ENCODE peak calls at places on chromosomes 6 and 20, in ten cellular contexts. Y is endothelial cell, R is HCT116, K is GM06990, N is AG10803, I is GM12864, A is adrenal gland, M is progenitor cell of endocrine pancreas, J is left ventricle myocardium inferior, W is H9. C is an unnamed sample.

GRCh38 chr6:121504227-121504626 is 68.8 kb downstream of the GJA1 start:
- DNase-seq in A (no peak), Y (no peak), I (no peak), K (no peak), R (no peak), J (no peak), N (peak), W (no peak), M (no peak), C (no peak)

GRCh38 chr6:101558712-101559111 is 165.2 kb downstream of the GRIK2 start:
- DNase-seq in I (no peak), A (no peak), W (no peak), K (no peak), N (no peak), R (no peak), M (no peak), J (no peak), Y (no peak), C (no peak)

GRCh38 chr6:1870902-1871301 is 261.2 kb downstream of the FOXC1 start:
- DNase-seq in K (no peak), J (no peak), M (no peak), N (no peak), W (no peak), I (no peak), Y (no peak), A (no peak), R (no peak), C (no peak)

GRCh38 chr6:907928-908327 is 215.0 kb upstream of the EXOC2 start:
- DNase-seq in M (no peak), J (no peak), R (no peak), I (no peak), Y (no peak), K (no peak), N (no peak), A (no peak), W (no peak), C (no peak)

GRCh38 chr20:47795214-47795667 is 10.0 kb upstream of the SULF2 start:
- DNase-seq in I (no peak), Y (no peak), N (no peak), A (peak), W (no peak), K (no peak), R (no peak), M (no peak), J (peak), C (no peak)

GRCh38 chr6:151317206-151317994 is 74.0 kb downstream of the ZBTB2 start:
- DNase-seq in Y (no peak), M (no peak), K (no peak), A (no peak), R (no peak), I (no peak), N (peak), W (no peak), J (no peak), C (no peak)

GRCh38 chr6:7138921-7139358 is 31.2 kb downstream of the RREB1 start:
- DNase-seq in J (no peak), A (no peak), R (peak), Y (peak), N (no peak), W (peak), M (peak), K (no peak), I (no peak), C (no peak)

GRCh38 chr6:43942616-43943015 is 172.6 kb downstream of the VEGFA start:
- DNase-seq in M (no peak), I (no peak), N (no peak), R (no peak), W (peak), K (no peak), J (no peak), A (no peak), Y (no peak), C (no peak)

GRCh38 chr6:33279971-33280511 is 3.1 kb downstream of the B3GALT4 start:
- DNase-seq in N (peak), A (no peak), R (peak), W (peak), K (no peak), I (no peak), Y (peak), M (peak), J (no peak), C (no peak)

GRCh38 chr20:38412877-38413577 is 22.1 kb downstream of the SNHG17 start:
- DNase-seq in K (no peak), W (peak), Y (no peak), A (no peak), I (no peak), M (no peak), N (peak), J (no peak), R (no peak), C (no peak)

GRCh38 chr20:46179811-46180326 is 61.8 kb downstream of the CD40 start:
- DNase-seq in Y (no peak), I (no peak), R (no peak), A (no peak), K (no peak), N (no peak), M (no peak), W (no peak), J (no peak), C (no peak)

GRCh38 chr6:32785781-32786533 is 22.6 kb upstream of the HLA-DQB2 start:
- DNase-seq in W (peak), I (no peak), Y (peak), J (no peak), M (no peak), A (peak), K (no peak), R (peak), N (peak), C (peak)

GRCh38 chr20:39661833-39662232 is 699.7 kb downstream of the DHX35 start:
- DNase-seq in I (no peak), N (peak), R (no peak), Y (no peak), K (no peak), M (no peak), W (no peak), A (no peak), J (no peak), C (no peak)

GRCh38 chr6:164184410-164184809 is 769.9 kb downstream of the QKI start:
- DNase-seq in M (no peak), N (no peak), J (no peak), R (no peak), W (no peak), Y (no peak), K (no peak), A (no peak), I (no peak), C (no peak)

GRCh38 chr20:19096847-19097246 is 115.6 kb upstream of the SLC24A3 start:
- DNase-seq in J (no peak), K (no peak), N (no peak), W (no peak), M (no peak), A (no peak), R (no peak), Y (no peak), I (no peak), C (no peak)

GRCh38 chr20:16810216-16810615 is 62.1 kb downstream of the OTOR start:
- DNase-seq in A (no peak), W (no peak), K (no peak), I (no peak), Y (no peak), J (no peak), N (peak), R (no peak), M (no peak), C (no peak)

GRCh38 chr6:120378582-120379220 is 955.6 kb downstream of the TBC1D32 start:
- DNase-seq in N (peak), R (peak), K (no peak), J (no peak), M (no peak), I (no peak), A (no peak), W (no peak), Y (no peak), C (peak)
- TF ChIP-seq CTCF in N (peak), R (peak), K (peak), J (peak), M (peak), I (peak), A (peak), W (peak), Y (peak), C (peak)

DNA sequence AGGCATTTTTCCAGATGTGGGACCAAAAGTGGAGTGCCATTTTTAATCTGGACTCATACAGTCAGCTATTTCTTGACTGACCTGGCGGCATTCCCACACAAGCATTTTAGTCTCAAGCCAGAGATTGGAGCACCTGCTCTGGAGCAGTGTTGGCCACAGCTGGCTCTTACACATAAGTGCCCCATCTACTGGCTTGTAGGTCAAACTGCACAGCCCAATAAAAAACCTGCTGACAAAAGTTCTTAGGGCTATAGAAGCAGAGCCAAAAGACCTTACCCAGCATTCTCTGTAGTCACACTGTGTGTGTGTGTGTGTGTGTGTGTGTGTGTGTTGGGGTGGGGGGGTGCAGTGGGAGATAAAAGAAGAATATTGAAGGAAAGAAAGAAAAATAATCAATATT is 38.6 kb upstream of the SENP6 start:
- DNase-seq in W (peak), I (peak), Y (no peak), A (no peak), M (no peak), R (peak), J (no peak), K (no peak), N (peak), C (peak)
- TF ChIP-seq CTCF in W (peak), I (peak), Y (peak), A (no peak), M (peak), R (peak), J (peak), K (peak), N (peak), C (peak)

GRCh38 chr6:109079981-109080380 is 14.7 kb downstream of the SESN1 start:
- DNase-seq in A (peak), J (peak), W (no peak), Y (no peak), K (no peak), N (no peak), R (no peak), M (no peak), I (no peak), C (no peak)

GRCh38 chr6:109081026-109081425 is 13.6 kb downstream of the SESN1 start:
- DNase-seq in A (no peak), R (no peak), W (no peak), Y (no peak), K (no peak), I (no peak), N (no peak), J (no peak), M (no peak), C (no peak)

GRCh38 chr6:109081516-109081915 is 13.1 kb downstream of the SESN1 start:
- DNase-seq in N (no peak), J (no peak), Y (no peak), W (no peak), A (no peak), K (no peak), I (no peak), M (no peak), R (no peak), C (no peak)

GRCh38 chr6:109083657-109084056 is 11.0 kb downstream of the SESN1 start:
- DNase-seq in R (no peak), K (no peak), A (no peak), I (no peak), N (no peak), W (no peak), Y (no peak), J (no peak), M (no peak), C (no peak)

DNA sequence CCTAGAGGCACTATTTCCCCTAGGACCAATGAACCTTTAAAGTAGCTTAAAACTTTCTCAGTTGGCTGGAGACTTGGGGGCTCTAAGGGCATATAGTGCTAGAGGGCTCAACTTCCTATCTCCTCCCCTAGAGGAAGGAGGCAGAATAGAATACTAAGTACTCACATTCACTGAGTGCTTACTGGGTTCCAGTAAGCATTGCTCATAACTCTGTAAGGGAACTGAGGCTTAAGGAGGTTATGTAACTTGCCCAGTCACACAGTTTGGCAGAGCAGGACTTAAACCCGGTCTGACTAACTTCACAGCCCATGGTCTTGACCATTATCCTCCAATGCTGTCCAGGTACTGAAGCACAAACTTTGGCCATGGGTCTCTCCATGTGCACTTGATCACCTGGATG is 12.5 kb downstream of the SESN1 start:
- DNase-seq in Y (no peak), I (no peak), W (no peak), M (no peak), J (no peak), K (no peak), R (no peak), N (peak), A (no peak), C (no peak)
- TF ChIP-seq CTCF in Y (no peak), I (peak), W (no peak), M (no peak), J (no peak), K (no peak), R (no peak), N (no peak), A (no peak), C (no peak)

DNA sequence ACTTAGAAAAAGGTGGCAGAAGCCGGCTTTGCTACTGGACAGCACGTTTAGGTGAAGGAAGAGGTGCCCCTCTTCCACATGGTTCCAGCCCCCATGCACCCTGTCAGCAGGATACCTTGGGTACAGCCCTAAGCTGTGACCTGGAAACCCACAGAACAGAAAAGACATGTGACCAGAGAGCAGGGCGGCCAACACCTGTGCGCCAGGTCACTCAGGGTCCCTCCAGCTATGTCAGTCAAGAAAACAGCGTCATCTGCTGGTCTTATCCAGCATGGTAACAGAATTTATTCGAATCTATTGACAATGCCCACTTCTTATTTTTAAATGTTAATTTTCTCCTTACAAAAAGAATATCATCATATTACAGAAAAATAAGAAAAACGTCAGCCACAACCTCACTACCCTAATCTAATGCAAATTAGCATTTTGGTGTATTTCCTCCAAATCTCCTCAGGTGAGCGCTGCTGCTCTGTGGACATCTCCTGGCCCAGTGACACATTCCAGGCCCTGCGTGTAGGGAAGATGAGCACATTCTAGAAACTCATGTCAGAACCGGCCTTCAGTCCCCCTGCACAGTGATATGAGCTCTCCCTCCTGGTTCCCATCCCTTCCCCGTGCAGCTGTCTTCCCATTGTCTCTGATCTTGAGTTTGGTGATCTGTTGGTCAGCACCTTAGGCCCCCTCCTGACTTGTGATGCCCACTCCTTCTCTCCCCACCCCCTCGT is 37.2 kb downstream of the GTF2H5 start:
- DNase-seq in W (peak), Y (peak), J (no peak), M (no peak), R (peak), K (no peak), I (no peak), A (no peak), N (no peak), C (no peak)
- TF ChIP-seq CTCF in W (peak), Y (peak), J (peak), M (peak), R (peak), K (peak), I (peak), A (peak), N (peak), C (no peak)

DNA sequence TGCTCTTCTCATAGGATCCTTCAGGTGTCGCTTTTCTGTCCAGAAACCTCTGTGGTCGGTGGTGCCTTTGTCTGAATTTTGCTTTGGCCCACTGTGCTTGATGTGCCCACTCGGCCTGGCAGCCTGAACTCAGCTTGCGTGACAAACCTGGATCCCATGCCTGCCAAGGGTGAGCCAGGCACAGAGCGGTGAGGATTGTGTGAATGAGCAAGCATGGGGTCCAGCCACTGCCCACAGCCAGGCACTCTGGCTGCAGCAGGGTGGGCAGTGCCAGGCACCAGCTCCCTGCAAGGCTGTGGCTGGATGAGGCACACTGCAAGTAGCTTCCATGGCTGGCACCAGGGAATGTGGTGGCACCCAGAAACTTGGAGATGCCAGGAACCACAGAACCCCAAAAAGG is 110.3 kb downstream of the THEMIS start:
- DNase-seq in A (no peak), K (no peak), Y (no peak), M (no peak), W (no peak), R (no peak), N (no peak), J (no peak), I (no peak), C (no peak)
- TF ChIP-seq CTCF in A (no peak), K (no peak), Y (no peak), M (no peak), W (no peak), R (no peak), N (no peak), J (no peak), I (no peak), C (no peak)